ENCODE peak calls at places on chromosomes 3 and 15, in six cellular contexts. D, U, X, L, M and H are unnamed samples.

GRCh38 chr15:39030291-39031070 is 465.9 kb upstream of the RASGRP1 start:
- DNase-seq in D (no peak), U (no peak), X (no peak), L (no peak), M (no peak), H (no peak)

GRCh38 chr3:109175411-109175810 is 38.9 kb downstream of the C3orf85 start:
- DNase-seq in D (no peak), U (no peak), X (no peak), L (no peak), M (no peak), H (no peak)

GRCh38 chr3:134937256-134938023 is 142.4 kb downstream of the EPHB1 start:
- DNase-seq in D (no peak), U (no peak), X (no peak), L (no peak), M (no peak), H (no peak)

GRCh38 chr15:40567111-40567510 is 2.0 kb upstream of the RPUSD2 start:
- DNase-seq in D (no peak), U (no peak), X (peak), L (peak), M (no peak), H (no peak)

GRCh38 chr15:90665288-90666134 is 51.6 kb upstream of the BLM start:
- DNase-seq in D (peak), U (peak), X (peak), L (no peak), M (peak), H (peak)

GRCh38 chr3:3237979-3238378 is 58.5 kb upstream of the CRBN start:
- DNase-seq in D (no peak), U (no peak), X (no peak), L (no peak), M (no peak), H (no peak)

GRCh38 chr3:70824078-70824477 is 511.6 kb upstream of the MDFIC2 start:
- DNase-seq in D (no peak), U (peak), X (no peak), L (peak), M (no peak), H (no peak)

GRCh38 chr3:150168694-150169093 is 198.0 kb upstream of the PFN2 start:
- DNase-seq in D (peak), U (peak), X (no peak), L (peak), M (peak), H (no peak)

GRCh38 chr3:150793641-150794040 is 30.7 kb upstream of the SIAH2 start:
- DNase-seq in D (no peak), U (no peak), X (peak), L (no peak), M (no peak), H (no peak)

GRCh38 chr3:52317178-52317577 is 1.1 kb downstream of the DNAH1 start:
- DNase-seq in D (no peak), U (no peak), X (no peak), L (no peak), M (no peak), H (no peak)

GRCh38 chr3:168951368-168951767 is 712.1 kb downstream of the MECOM start:
- DNase-seq in D (no peak), U (no peak), X (no peak), L (no peak), M (no peak), H (no peak)

GRCh38 chr15:49890689-49891088 is 228.3 kb downstream of the ATP8B4 start:
- DNase-seq in D (no peak), U (no peak), X (no peak), L (no peak), M (no peak), H (no peak)

GRCh38 chr3:142087676-142088075 is 61.7 kb downstream of the TFDP2 start:
- DNase-seq in D (no peak), U (peak), X (no peak), L (no peak), M (no peak), H (no peak)

GRCh38 chr3:189041482-189042090 is 130.2 kb upstream of the TPRG1 start:
- DNase-seq in D (peak), U (no peak), X (peak), L (no peak), M (peak), H (no peak)

GRCh38 chr15:81418891-81419290 is 44.9 kb upstream of the TMC3 start:
- DNase-seq in D (peak), U (no peak), X (no peak), L (no peak), M (no peak), H (no peak)

GRCh38 chr3:151152626-151153025 is 50.4 kb downstream of the GPR171 start:
- DNase-seq in D (no peak), U (no peak), X (no peak), L (no peak), M (no peak), H (no peak)

GRCh38 chr15:45641374-45641778 is 6.5 kb downstream of the SQOR start:
- DNase-seq in D (no peak), U (peak), X (peak), L (no peak), M (peak), H (no peak)

GRCh38 chr15:37490707-37491106 is 390.4 kb upstream of the MEIS2 start:
- DNase-seq in D (no peak), U (no peak), X (peak), L (no peak), M (no peak), H (no peak)

GRCh38 chr3:178405456-178405970 is 130.7 kb upstream of the KCNMB2 start:
- DNase-seq in D (no peak), U (no peak), X (no peak), L (no peak), M (no peak), H (no peak)

GRCh38 chr15:87207945-87208580 is 1048.5 kb downstream of the NTRK3 start:
- DNase-seq in D (no peak), U (peak), X (no peak), L (no peak), M (no peak), H (no peak)

GRCh38 chr3:54169524-54169923 is 47.2 kb downstream of the CACNA2D3 start:
- DNase-seq in D (no peak), U (no peak), X (no peak), L (no peak), M (no peak), H (no peak)

GRCh38 chr3:71512000-71512399 is 71.5 kb downstream of the FOXP1 start:
- DNase-seq in D (peak), U (no peak), X (no peak), L (no peak), M (no peak), H (no peak)

GRCh38 chr3:12178091-12178820 is 19.5 kb upstream of the TIMP4 start:
- DNase-seq in D (no peak), U (peak), X (no peak), L (no peak), M (peak), H (no peak)

GRCh38 chr3:126288314-126288713 is 68.9 kb downstream of the KLF15 start:
- DNase-seq in D (peak), U (no peak), X (no peak), L (peak), M (no peak), H (no peak)

GRCh38 chr3:40598962-40599361 is 74.2 kb downstream of the ZNF621 start:
- DNase-seq in D (no peak), U (no peak), X (no peak), L (no peak), M (no peak), H (no peak)

GRCh38 chr3:156762631-156763185 is 63.4 kb upstream of the LEKR1 start:
- DNase-seq in D (no peak), U (peak), X (no peak), L (no peak), M (no peak), H (no peak)

GRCh38 chr3:45593708-45594601 is 596 bp upstream of the LIMD1 start:
- DNase-seq in D (peak), U (peak), X (peak), L (peak), M (peak), H (peak)

GRCh38 chr3:88084006-88084597 is 25.0 kb downstream of the ZNF654 start:
- DNase-seq in D (no peak), U (no peak), X (no peak), L (no peak), M (no peak), H (no peak)

GRCh38 chr15:72340366-72340765 is 20.4 kb upstream of the CELF6 start:
- DNase-seq in D (no peak), U (no peak), X (no peak), L (no peak), M (no peak), H (no peak)

GRCh38 chr3:8486945-8487344 is 14.7 kb upstream of the LMCD1 start:
- DNase-seq in D (no peak), U (no peak), X (no peak), L (no peak), M (no peak), H (no peak)

GRCh38 chr15:62809106-62809967 is 233.2 kb upstream of the TPM1 start:
- DNase-seq in D (no peak), U (peak), X (no peak), L (no peak), M (no peak), H (no peak)

GRCh38 chr3:127667119-127667681 is 5.6 kb upstream of the ABTB1 start:
- DNase-seq in D (no peak), U (no peak), X (no peak), L (peak), M (no peak), H (peak)

GRCh38 chr3:129226374-129226773 is 23.0 kb upstream of the COPG1 start:
- DNase-seq in D (no peak), U (peak), X (peak), L (peak), M (peak), H (peak)

GRCh38 chr15:27864076-27864475 is 235.0 kb downstream of the OCA2 start:
- DNase-seq in D (no peak), U (no peak), X (no peak), L (no peak), M (no peak), H (no peak)

GRCh38 chr3:175741951-175742350 is 882.8 kb downstream of the NAALADL2 start:
- DNase-seq in D (no peak), U (no peak), X (no peak), L (no peak), M (no peak), H (no peak)

GRCh38 chr3:127224118-127224517 is 31.2 kb downstream of the PRR23E start:
- DNase-seq in D (no peak), U (no peak), X (no peak), L (no peak), M (no peak), H (no peak)

GRCh38 chr3:160771811-160772459 is 15.9 kb downstream of the PPM1L start:
- DNase-seq in D (no peak), U (no peak), X (no peak), L (no peak), M (no peak), H (no peak)